ENCODE peak calls at places on chromosomes 7 and 10, in eight cellular contexts. Y is natural killer cell; R is fibroblast of mammary gland; Z is heart right ventricle; O is transverse colon; N is AG10803; I is CD4-positive, alpha-beta T cell; V is stomach. S is an unnamed sample.

GRCh38 chr7:114648680-114649079 is 234.1 kb downstream of the FOXP2 start:
- DNase-seq in Y (no peak), R (no peak), Z (no peak), O (no peak), N (no peak), I (no peak), V (no peak), S (no peak)

GRCh38 chr10:46296629-46297275 is 10.0 kb downstream of the ANTXRL start:
- DNase-seq in Y (no peak), R (no peak), Z (no peak), O (peak), N (no peak), I (no peak), V (peak), S (no peak)

GRCh38 chr7:149385195-149385955 is 75.5 kb downstream of the ZNF777 start:
- DNase-seq in Y (no peak), R (no peak), Z (peak), O (no peak), N (no peak), I (no peak), V (no peak), S (no peak)

GRCh38 chr10:51861731-51862130 is 162.3 kb upstream of the CSTF2T start:
- DNase-seq in Y (no peak), R (no peak), Z (no peak), O (no peak), N (no peak), I (no peak), V (no peak), S (no peak)

GRCh38 chr10:43749940-43750552 is 101.4 kb upstream of the ZNF32 start:
- DNase-seq in Y (no peak), R (no peak), Z (no peak), O (no peak), N (no peak), I (no peak), V (no peak), S (peak)

GRCh38 chr7:44074349-44074695 is 8.0 kb downstream of the POLM start:
- DNase-seq in Y (no peak), R (no peak), Z (no peak), O (no peak), N (no peak), I (no peak), V (no peak), S (no peak)

GRCh38 chr7:105677803-105678583 is 96.7 kb upstream of the EFCAB10 start:
- DNase-seq in Y (peak), R (no peak), Z (no peak), O (peak), N (peak), I (peak), V (peak), S (no peak)

GRCh38 chr10:94205370-94205930 is 157.3 kb downstream of the NOC3L start:
- DNase-seq in Y (no peak), R (peak), Z (peak), O (peak), N (peak), I (no peak), V (no peak), S (peak)

GRCh38 chr7:20798081-20798693 is 11.5 kb upstream of the SP8 start:
- DNase-seq in Y (no peak), R (no peak), Z (no peak), O (peak), N (peak), I (no peak), V (peak), S (peak)

GRCh38 chr7:64574481-64575159 is 11.7 kb upstream of the ZNF680 start:
- DNase-seq in Y (no peak), R (peak), Z (peak), O (no peak), N (peak), I (no peak), V (no peak), S (peak)

GRCh38 chr7:43583424-43584199 is 704 bp downstream of the STK17A start:
- DNase-seq in Y (peak), R (peak), Z (peak), O (peak), N (peak), I (peak), V (peak), S (peak)

GRCh38 chr10:84138478-84139125 is 707 bp upstream of the GHITM start:
- DNase-seq in Y (peak), R (peak), Z (no peak), O (peak), N (no peak), I (peak), V (peak), S (peak)

DNA sequence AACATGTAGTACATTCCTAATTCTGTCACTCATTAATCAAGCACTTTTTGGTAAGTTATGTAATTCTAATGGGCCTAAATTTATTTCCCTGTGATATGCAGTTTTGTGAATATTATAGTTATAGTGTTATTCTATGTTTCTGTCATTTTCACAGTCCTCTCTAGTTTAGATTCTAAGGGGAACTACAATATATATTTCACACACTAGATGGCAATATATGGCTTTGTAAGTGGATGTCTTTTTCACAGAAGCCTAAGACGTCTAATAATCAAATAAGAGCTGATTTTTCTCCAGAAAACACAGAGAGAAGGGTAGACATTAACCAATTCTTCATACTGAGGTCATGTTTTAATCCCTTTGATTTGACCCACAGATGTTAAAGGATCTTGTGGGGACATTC is 18.0 kb downstream of the RNLS start:
- DNase-seq in Y (no peak), R (peak), Z (no peak), O (no peak), N (peak), I (no peak), V (no peak), S (peak)
- TF ChIP-seq CTCF in Y (no peak), R (peak), Z (peak), O (peak), N (peak), I (peak), V (no peak), S (peak)

GRCh38 chr7:132577206-132578049 is 1.2 kb upstream of the PLXNA4 start:
- DNase-seq in Y (no peak), R (peak), Z (peak), O (peak), N (peak), I (no peak), V (peak), S (peak)
- TF ChIP-seq CTCF in Y (no peak), R (no peak), Z (no peak), O (no peak), N (no peak), I (no peak), V (no peak), S (no peak)

DNA sequence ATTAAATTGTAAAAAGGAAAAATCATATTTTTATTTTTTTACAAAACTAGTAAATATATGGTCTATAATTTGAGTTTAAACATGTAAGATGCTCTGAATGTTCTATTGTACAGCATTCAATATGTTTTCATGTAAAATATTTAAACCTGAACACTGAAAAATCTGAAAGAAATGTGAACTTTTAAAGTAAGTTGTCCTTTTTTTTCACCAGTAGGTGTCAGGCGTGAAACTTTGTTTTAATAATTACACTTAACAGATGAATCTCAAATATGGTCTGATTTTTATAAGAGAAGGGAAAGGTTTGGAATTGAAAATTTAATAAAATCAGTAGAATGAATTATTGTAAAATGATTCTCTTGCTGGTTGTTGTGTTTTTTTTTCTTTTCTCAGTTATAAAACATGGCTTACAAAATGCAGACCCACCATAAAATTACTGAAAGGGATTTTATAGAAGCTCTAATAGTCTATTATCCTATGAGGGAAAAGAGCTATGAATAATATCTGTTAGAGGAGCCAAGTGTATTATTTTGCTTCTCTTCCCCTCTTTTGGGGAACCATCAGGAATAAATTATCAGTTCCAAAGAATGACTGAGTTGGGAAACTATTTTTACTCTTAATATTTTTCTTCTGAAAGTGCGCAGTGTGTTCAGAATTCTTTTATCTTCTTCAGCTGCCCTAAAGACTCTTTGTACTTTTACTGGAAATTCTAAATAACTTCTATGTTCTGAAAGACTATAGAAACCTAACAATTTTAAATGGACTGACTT is 217.7 kb upstream of the FZD1 start:
- DNase-seq in Y (no peak), R (peak), Z (no peak), O (no peak), N (peak), I (no peak), V (no peak), S (peak)
- TF ChIP-seq CTCF in Y (no peak), R (peak), Z (peak), O (no peak), N (peak), I (no peak), V (no peak), S (peak)

GRCh38 chr7:153829523-153829922 is 222.7 kb upstream of the DPP6 start:
- DNase-seq in Y (no peak), R (no peak), Z (no peak), O (no peak), N (no peak), I (no peak), V (no peak), S (no peak)

GRCh38 chr7:153835712-153836265 is 216.4 kb upstream of the DPP6 start:
- DNase-seq in Y (no peak), R (no peak), Z (no peak), O (peak), N (no peak), I (no peak), V (no peak), S (no peak)

GRCh38 chr7:153832160-153832559 is 220.0 kb upstream of the DPP6 start:
- DNase-seq in Y (no peak), R (no peak), Z (no peak), O (no peak), N (no peak), I (no peak), V (no peak), S (no peak)

GRCh38 chr7:153840861-153841260 is 211.3 kb upstream of the DPP6 start:
- DNase-seq in Y (no peak), R (no peak), Z (no peak), O (no peak), N (no peak), I (no peak), V (no peak), S (no peak)

DNA sequence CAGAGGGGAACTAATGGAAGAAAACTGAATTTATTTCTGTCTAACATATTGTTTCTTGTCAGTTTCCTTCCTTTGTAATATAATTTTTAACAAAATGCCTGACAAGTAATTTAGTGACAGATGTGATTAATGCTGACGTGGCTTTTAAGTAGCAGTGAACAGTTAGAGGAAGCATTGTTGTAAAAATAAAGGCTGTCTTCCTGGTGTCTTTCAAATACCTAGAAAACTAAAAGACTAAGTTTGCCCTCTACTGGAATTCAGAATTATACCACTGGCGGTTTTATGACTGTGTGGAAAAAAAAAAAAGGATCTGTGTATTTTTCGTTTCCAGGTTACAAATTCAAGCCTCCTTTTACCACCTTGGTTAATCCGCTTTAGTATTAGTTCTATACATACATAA is 217.1 kb upstream of the DPP6 start:
- DNase-seq in Y (no peak), R (no peak), Z (no peak), O (no peak), N (no peak), I (no peak), V (no peak), S (no peak)
- TF ChIP-seq CTCF in Y (no peak), R (no peak), Z (no peak), O (no peak), N (no peak), I (no peak), V (no peak), S (no peak)

GRCh38 chr10:122052702-122053101 is 63.7 kb downstream of the TACC2 start:
- DNase-seq in Y (no peak), R (peak), Z (no peak), O (no peak), N (no peak), I (no peak), V (no peak), S (no peak)

GRCh38 chr10:122053314-122053713 is 64.4 kb downstream of the TACC2 start:
- DNase-seq in Y (no peak), R (no peak), Z (no peak), O (no peak), N (no peak), I (no peak), V (no peak), S (no peak)

GRCh38 chr10:122050316-122050715 is 61.4 kb downstream of the TACC2 start:
- DNase-seq in Y (no peak), R (no peak), Z (no peak), O (peak), N (no peak), I (no peak), V (peak), S (no peak)

GRCh38 chr10:122050811-122051210 is 61.8 kb downstream of the TACC2 start:
- DNase-seq in Y (no peak), R (no peak), Z (no peak), O (no peak), N (no peak), I (no peak), V (no peak), S (no peak)

GRCh38 chr10:122051609-122052385 is 62.8 kb downstream of the TACC2 start:
- DNase-seq in Y (no peak), R (peak), Z (peak), O (peak), N (peak), I (no peak), V (peak), S (peak)
- TF ChIP-seq CTCF in Y (no peak), R (peak), Z (peak), O (peak), N (peak), I (no peak), V (no peak), S (peak)

GRCh38 chr7:129952164-129952652 is 552 bp downstream of the UBE2H start:
- DNase-seq in Y (no peak), R (peak), Z (peak), O (peak), N (peak), I (no peak), V (peak), S (peak)
- TF ChIP-seq CTCF in Y (no peak), R (no peak), Z (no peak), O (no peak), N (no peak), I (no peak), V (no peak), S (no peak)

GRCh38 chr7:87426160-87426559 is 49.3 kb downstream of the ABCB4 start:
- DNase-seq in Y (no peak), R (no peak), Z (no peak), O (no peak), N (no peak), I (no peak), V (no peak), S (no peak)
- TF ChIP-seq CTCF in Y (no peak), R (no peak), Z (no peak), O (no peak), N (no peak), I (no peak), V (no peak), S (no peak)

DNA sequence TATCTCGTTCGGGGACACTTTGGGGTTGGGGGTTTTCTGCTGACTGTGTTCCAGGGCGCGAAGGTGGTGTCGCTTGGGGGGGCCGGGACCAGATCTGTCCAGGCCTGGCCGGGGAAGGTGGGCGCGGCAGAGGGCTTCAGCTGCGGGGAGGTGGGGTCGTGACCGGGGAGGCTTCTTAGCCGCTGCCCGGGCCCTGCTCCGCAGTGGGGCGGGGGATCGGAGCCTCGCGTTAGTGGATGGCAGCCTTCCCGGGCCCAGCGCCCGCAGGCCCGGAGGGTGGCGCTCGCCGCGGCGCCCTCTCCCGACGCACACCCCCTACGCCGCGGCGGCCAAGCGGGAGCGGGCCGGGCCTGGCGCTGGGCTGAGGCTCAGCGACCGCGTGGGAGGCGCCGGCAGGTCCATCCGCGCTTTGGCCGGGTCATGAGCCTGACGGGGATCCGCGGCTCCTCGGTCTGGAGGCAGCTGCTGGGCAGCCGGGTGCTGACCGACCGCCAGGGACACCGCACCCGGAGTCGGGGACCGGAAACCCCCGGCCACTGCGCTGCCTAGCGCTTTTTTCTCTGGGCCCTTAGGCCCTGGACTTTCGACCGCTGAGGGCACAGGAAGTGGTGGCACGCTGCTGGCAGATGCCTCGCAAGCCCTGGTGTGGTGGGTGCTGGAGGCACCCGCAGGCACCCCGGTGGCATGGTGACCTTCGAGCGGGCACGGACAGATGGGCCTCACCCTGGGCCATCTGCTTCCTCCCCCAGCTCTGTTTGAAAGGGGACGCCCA is 1.2 kb downstream of the AGAP3 start:
- DNase-seq in Y (peak), R (peak), Z (peak), O (peak), N (peak), I (no peak), V (peak), S (peak)
- TF ChIP-seq CTCF in Y (peak), R (no peak), Z (peak), O (no peak), N (peak), I (no peak), V (no peak), S (peak)

GRCh38 chr10:66218981-66219587 is 706.8 kb upstream of the LRRTM3 start:
- DNase-seq in Y (no peak), R (no peak), Z (no peak), O (no peak), N (no peak), I (no peak), V (no peak), S (no peak)

GRCh38 chr10:66218258-66218657 is 707.6 kb upstream of the LRRTM3 start:
- DNase-seq in Y (no peak), R (no peak), Z (no peak), O (no peak), N (no peak), I (no peak), V (no peak), S (no peak)

GRCh38 chr10:66209025-66209424 is 716.8 kb upstream of the LRRTM3 start:
- DNase-seq in Y (no peak), R (no peak), Z (no peak), O (no peak), N (no peak), I (no peak), V (no peak), S (no peak)

GRCh38 chr10:66215921-66216320 is 709.9 kb upstream of the LRRTM3 start:
- DNase-seq in Y (no peak), R (no peak), Z (no peak), O (no peak), N (no peak), I (no peak), V (no peak), S (no peak)

DNA sequence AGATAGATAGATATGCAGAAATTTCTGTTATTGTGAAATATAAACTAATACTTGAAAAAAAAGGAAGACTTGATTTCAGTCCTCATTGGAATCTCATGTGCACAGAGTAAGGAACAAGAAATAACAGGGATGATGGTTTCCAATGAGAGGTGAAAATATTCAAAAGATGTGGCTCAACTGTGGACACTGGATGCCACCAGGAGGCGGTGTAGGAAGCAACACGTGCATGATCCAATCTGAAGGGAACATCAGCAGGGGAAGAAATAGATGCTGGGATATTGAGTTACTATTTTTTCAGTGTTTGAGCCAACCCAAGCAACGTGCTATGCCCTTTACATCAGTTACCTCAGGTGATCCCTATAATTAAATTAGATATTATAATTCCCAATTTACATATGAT is 710.8 kb upstream of the LRRTM3 start:
- DNase-seq in Y (no peak), R (no peak), Z (no peak), O (no peak), N (no peak), I (no peak), V (no peak), S (peak)
- TF ChIP-seq CTCF in Y (no peak), R (no peak), Z (no peak), O (no peak), N (no peak), I (no peak), V (no peak), S (peak)

DNA sequence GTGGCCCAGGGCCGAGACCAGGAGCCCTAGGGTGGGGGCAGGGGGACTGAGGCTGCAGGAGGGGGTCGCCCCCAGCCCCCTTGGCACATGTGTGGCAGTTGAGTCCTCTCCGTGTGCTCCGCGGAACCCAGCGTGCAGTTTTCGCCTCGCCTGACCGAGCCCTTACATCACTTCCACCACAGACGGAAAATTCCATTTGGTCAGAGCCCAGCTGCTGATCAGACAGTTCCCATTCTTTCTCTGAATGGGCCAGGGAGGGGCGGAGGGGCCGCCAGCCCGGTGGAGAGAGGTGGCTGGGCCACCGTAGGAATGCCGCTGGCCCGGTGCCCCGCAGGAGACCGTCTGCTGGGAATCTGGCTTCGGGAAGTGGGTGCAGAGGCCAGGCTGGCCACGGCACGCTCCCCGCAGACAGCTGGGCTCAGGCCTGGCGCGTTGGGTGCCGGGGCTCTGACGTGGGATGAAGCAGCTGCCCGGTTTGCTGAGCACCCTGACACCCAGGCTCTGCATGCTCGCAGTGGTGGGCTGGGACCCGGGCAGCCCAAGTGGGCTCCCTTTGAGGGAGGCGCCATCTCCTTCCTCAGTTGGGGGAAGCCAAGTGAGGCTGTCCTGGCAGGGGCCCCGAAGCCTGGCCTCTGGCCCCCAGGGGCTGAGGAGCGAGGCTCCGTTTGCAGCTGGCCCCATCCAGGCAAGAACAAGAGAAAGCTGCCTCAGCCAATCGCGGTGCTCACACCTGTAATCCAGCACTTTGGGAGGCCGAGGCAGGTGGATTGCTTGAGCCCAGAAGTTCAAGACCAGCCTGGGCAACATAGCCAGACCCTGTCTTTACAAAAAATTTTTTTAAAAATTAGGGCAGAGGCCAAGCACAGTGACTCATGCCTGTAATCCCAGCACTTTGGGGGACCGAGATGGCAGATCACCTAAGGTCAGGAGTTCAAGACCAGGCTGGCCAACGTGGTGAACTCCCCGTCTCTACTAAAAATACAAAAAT is 9.9 kb downstream of the TTYH3 start:
- DNase-seq in Y (no peak), R (peak), Z (peak), O (peak), N (peak), I (no peak), V (peak), S (peak)
- TF ChIP-seq CTCF in Y (no peak), R (no peak), Z (no peak), O (no peak), N (no peak), I (no peak), V (no peak), S (no peak)

S was measured in choroid plexus epithelial cell.